ENCODE peak calls at places on chromosome 16, in eight cellular contexts. One of them, this sample, is unnamed. For H3K36me3, the result is how much of the 10 kb centered on the place peaks cover.

GRCh38 chr16:68732068-68732680 is 4.9 kb upstream of the CDH1 start:
- DNase-seq in tibial nerve: no peak
- DNase-seq in IMR-90: no peak
- DNase-seq in effector memory CD4-positive, alpha-beta T cell: no peak
- DNase-seq in BE2C: peak
- DNase-seq in esophagus squamous epithelium: no peak
- DNase-seq in BJ: no peak
- DNase-seq in uterus: no peak
- DNase-seq in this sample: peak

GRCh38 chr16:78461496-78461938 is 362.1 kb downstream of the WWOX start:
- DNase-seq in tibial nerve: no peak
- DNase-seq in IMR-90: no peak
- DNase-seq in effector memory CD4-positive, alpha-beta T cell: no peak
- DNase-seq in BE2C: no peak
- DNase-seq in esophagus squamous epithelium: no peak
- DNase-seq in BJ: no peak
- DNase-seq in uterus: no peak
- DNase-seq in this sample: no peak

GRCh38 chr16:57485916-57486857 is at the start of gene DOK4:
- DNase-seq in tibial nerve: peak
- DNase-seq in IMR-90: peak
- DNase-seq in effector memory CD4-positive, alpha-beta T cell: peak
- DNase-seq in BE2C: peak
- DNase-seq in esophagus squamous epithelium: no peak
- DNase-seq in BJ: no peak
- DNase-seq in uterus: peak
- DNase-seq in this sample: peak

GRCh38 chr16:31094424-31095120 is at the start of gene VKORC1:
- DNase-seq in tibial nerve: peak
- DNase-seq in IMR-90: peak
- DNase-seq in effector memory CD4-positive, alpha-beta T cell: peak
- DNase-seq in BE2C: peak
- DNase-seq in esophagus squamous epithelium: peak
- DNase-seq in BJ: peak
- DNase-seq in uterus: peak
- DNase-seq in this sample: peak

GRCh38 chr16:86740817-86741799 is 162.8 kb downstream of the FOXL1 start:
- DNase-seq in tibial nerve: no peak
- DNase-seq in IMR-90: peak
- DNase-seq in effector memory CD4-positive, alpha-beta T cell: no peak
- DNase-seq in BE2C: no peak
- DNase-seq in esophagus squamous epithelium: no peak
- DNase-seq in BJ: peak
- DNase-seq in uterus: peak
- DNase-seq in this sample: no peak

GRCh38 chr16:9885876-9886275 is 296.4 kb downstream of the GRIN2A start:
- DNase-seq in tibial nerve: no peak
- DNase-seq in IMR-90: no peak
- DNase-seq in effector memory CD4-positive, alpha-beta T cell: no peak
- DNase-seq in BE2C: no peak
- DNase-seq in esophagus squamous epithelium: no peak
- DNase-seq in BJ: no peak
- DNase-seq in uterus: no peak
- DNase-seq in this sample: no peak

GRCh38 chr16:3444032-3444388 is 530 bp downstream of the NAA60 start:
- DNase-seq in tibial nerve: no peak
- DNase-seq in IMR-90: peak
- DNase-seq in effector memory CD4-positive, alpha-beta T cell: peak
- DNase-seq in BE2C: peak
- DNase-seq in esophagus squamous epithelium: no peak
- DNase-seq in BJ: no peak
- DNase-seq in uterus: no peak
- DNase-seq in this sample: no peak

GRCh38 chr16:7216719-7217118 is 115.9 kb upstream of the RBFOX1 start:
- DNase-seq in tibial nerve: no peak
- DNase-seq in IMR-90: no peak
- DNase-seq in effector memory CD4-positive, alpha-beta T cell: no peak
- DNase-seq in BE2C: no peak
- DNase-seq in esophagus squamous epithelium: no peak
- DNase-seq in BJ: no peak
- DNase-seq in uterus: no peak
- DNase-seq in this sample: no peak

GRCh38 chr16:65200857-65201256 is 79.0 kb upstream of the CDH11 start:
- DNase-seq in tibial nerve: no peak
- DNase-seq in IMR-90: peak
- DNase-seq in effector memory CD4-positive, alpha-beta T cell: no peak
- DNase-seq in BE2C: no peak
- DNase-seq in esophagus squamous epithelium: no peak
- DNase-seq in BJ: no peak
- DNase-seq in uterus: no peak
- DNase-seq in this sample: no peak

GRCh38 chr16:69407702-69408323 is 16.6 kb upstream of the CYB5B start:
- DNase-seq in tibial nerve: no peak
- DNase-seq in IMR-90: no peak
- DNase-seq in effector memory CD4-positive, alpha-beta T cell: no peak
- DNase-seq in BE2C: no peak
- DNase-seq in esophagus squamous epithelium: no peak
- DNase-seq in BJ: no peak
- DNase-seq in uterus: no peak
- DNase-seq in this sample: no peak

GRCh38 chr16:49510676-49511305 is 137.2 kb downstream of the C16orf78 start:
- DNase-seq in tibial nerve: no peak
- DNase-seq in IMR-90: no peak
- DNase-seq in effector memory CD4-positive, alpha-beta T cell: no peak
- DNase-seq in BE2C: no peak
- DNase-seq in esophagus squamous epithelium: no peak
- DNase-seq in BJ: no peak
- DNase-seq in uterus: no peak
- DNase-seq in this sample: no peak

GRCh38 chr16:67939507-67940435 is 3.1 kb upstream of the PSMB10 start:
- DNase-seq in tibial nerve: no peak
- DNase-seq in IMR-90: no peak
- DNase-seq in effector memory CD4-positive, alpha-beta T cell: no peak
- DNase-seq in BE2C: no peak
- DNase-seq in esophagus squamous epithelium: no peak
- DNase-seq in BJ: no peak
- DNase-seq in uterus: no peak
- DNase-seq in this sample: peak

GRCh38 chr16:11224096-11224893 is 31.7 kb downstream of the SOCS1 start:
- DNase-seq in tibial nerve: peak
- DNase-seq in IMR-90: no peak
- DNase-seq in effector memory CD4-positive, alpha-beta T cell: peak
- DNase-seq in BE2C: no peak
- DNase-seq in esophagus squamous epithelium: peak
- DNase-seq in BJ: no peak
- DNase-seq in uterus: peak
- DNase-seq in this sample: no peak

GRCh38 chr16:53052519-53053501 is at the start of gene CHD9NB:
- DNase-seq in tibial nerve: no peak
- DNase-seq in IMR-90: peak
- DNase-seq in effector memory CD4-positive, alpha-beta T cell: no peak
- DNase-seq in BE2C: peak
- DNase-seq in esophagus squamous epithelium: no peak
- DNase-seq in BJ: peak
- DNase-seq in uterus: no peak
- DNase-seq in this sample: no peak

GRCh38 chr16:3059723-3060242 is 5.7 kb upstream of the IL32 start:
- DNase-seq in tibial nerve: no peak
- DNase-seq in IMR-90: no peak
- DNase-seq in effector memory CD4-positive, alpha-beta T cell: no peak
- DNase-seq in BE2C: no peak
- DNase-seq in esophagus squamous epithelium: no peak
- DNase-seq in BJ: no peak
- DNase-seq in uterus: no peak
- DNase-seq in this sample: no peak

GRCh38 chr16:85220125-85220839 is 108.0 kb upstream of the CIBAR2 start:
- DNase-seq in tibial nerve: no peak
- DNase-seq in IMR-90: peak
- DNase-seq in effector memory CD4-positive, alpha-beta T cell: no peak
- DNase-seq in BE2C: peak
- DNase-seq in esophagus squamous epithelium: no peak
- DNase-seq in BJ: peak
- DNase-seq in uterus: peak
- DNase-seq in this sample: peak
- H3K4me3 ChIP-seq in tibial nerve: peak
- H3K4me3 ChIP-seq in IMR-90: peak
- H3K4me3 ChIP-seq in effector memory CD4-positive, alpha-beta T cell: no peak
- H3K4me3 ChIP-seq in BE2C: peak
- H3K4me3 ChIP-seq in esophagus squamous epithelium: peak
- H3K4me3 ChIP-seq in BJ: peak
- H3K4me3 ChIP-seq in uterus: peak
- H3K4me3 ChIP-seq in this sample: peak

GRCh38 chr16:66388350-66389139 is 22.1 kb downstream of the CDH5 start:
- DNase-seq in tibial nerve: no peak
- DNase-seq in IMR-90: no peak
- DNase-seq in effector memory CD4-positive, alpha-beta T cell: no peak
- DNase-seq in BE2C: peak
- DNase-seq in esophagus squamous epithelium: no peak
- DNase-seq in BJ: no peak
- DNase-seq in uterus: no peak
- DNase-seq in this sample: no peak

GRCh38 chr16:66387817-66388332 is 21.4 kb downstream of the CDH5 start:
- DNase-seq in tibial nerve: no peak
- DNase-seq in IMR-90: no peak
- DNase-seq in effector memory CD4-positive, alpha-beta T cell: no peak
- DNase-seq in BE2C: peak
- DNase-seq in esophagus squamous epithelium: no peak
- DNase-seq in BJ: no peak
- DNase-seq in uterus: no peak
- DNase-seq in this sample: no peak

GRCh38 chr16:66389256-66390175 is 23.0 kb downstream of the CDH5 start:
- DNase-seq in tibial nerve: no peak
- DNase-seq in IMR-90: no peak
- DNase-seq in effector memory CD4-positive, alpha-beta T cell: no peak
- DNase-seq in BE2C: no peak
- DNase-seq in esophagus squamous epithelium: no peak
- DNase-seq in BJ: no peak
- DNase-seq in uterus: no peak
- DNase-seq in this sample: no peak

GRCh38 chr16:66391726-66392670 is 25.5 kb downstream of the CDH5 start:
- DNase-seq in tibial nerve: no peak
- DNase-seq in IMR-90: no peak
- DNase-seq in effector memory CD4-positive, alpha-beta T cell: no peak
- DNase-seq in BE2C: no peak
- DNase-seq in esophagus squamous epithelium: no peak
- DNase-seq in BJ: no peak
- DNase-seq in uterus: no peak
- DNase-seq in this sample: no peak

DNA sequence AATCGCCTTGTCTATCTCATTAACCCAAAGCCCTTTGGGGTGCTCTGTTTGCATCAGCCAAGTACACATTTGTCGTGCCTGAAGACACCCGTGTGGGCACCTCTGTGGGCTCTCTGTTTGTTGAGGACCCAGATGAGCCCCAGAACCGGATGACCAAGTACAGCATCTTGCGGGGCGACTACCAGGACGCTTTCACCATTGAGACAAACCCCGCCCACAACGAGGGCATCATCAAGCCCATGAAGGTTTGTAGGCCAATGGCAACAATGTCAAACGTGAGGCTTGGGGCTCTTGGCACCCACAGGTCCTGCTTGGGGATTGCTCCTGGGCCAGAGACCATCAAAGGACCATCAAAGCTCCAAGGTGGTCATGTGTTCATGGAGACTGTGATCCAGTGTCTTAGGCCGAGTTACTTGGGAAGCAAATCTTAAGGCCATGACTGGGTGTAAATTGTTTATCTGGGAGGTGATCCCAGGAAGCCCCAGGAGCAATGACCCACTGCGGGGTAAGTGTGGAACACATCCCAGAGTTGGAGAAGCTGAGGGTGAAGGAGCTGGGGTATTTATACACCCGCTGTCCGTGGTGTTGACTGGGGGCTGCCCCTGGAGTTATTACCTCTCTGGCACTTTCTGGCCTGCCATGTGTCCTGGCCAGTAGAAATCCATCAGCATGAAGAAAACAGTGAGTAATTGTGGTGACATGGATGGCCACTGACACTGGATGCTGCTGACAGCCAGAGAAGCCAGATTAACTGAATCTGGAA is 24.0 kb downstream of the CDH5 start:
- DNase-seq in tibial nerve: no peak
- DNase-seq in IMR-90: no peak
- DNase-seq in effector memory CD4-positive, alpha-beta T cell: no peak
- DNase-seq in BE2C: no peak
- DNase-seq in esophagus squamous epithelium: no peak
- DNase-seq in BJ: no peak
- DNase-seq in uterus: no peak
- DNase-seq in this sample: no peak
- H3K36me3 ChIP-seq in tibial nerve: under half
- H3K36me3 ChIP-seq in IMR-90: under half
- H3K36me3 ChIP-seq in effector memory CD4-positive, alpha-beta T cell: under half
- H3K36me3 ChIP-seq in BE2C: under half
- H3K36me3 ChIP-seq in esophagus squamous epithelium: under half
- H3K36me3 ChIP-seq in BJ: under half
- H3K36me3 ChIP-seq in uterus: under half
- H3K36me3 ChIP-seq in this sample: under half

DNA sequence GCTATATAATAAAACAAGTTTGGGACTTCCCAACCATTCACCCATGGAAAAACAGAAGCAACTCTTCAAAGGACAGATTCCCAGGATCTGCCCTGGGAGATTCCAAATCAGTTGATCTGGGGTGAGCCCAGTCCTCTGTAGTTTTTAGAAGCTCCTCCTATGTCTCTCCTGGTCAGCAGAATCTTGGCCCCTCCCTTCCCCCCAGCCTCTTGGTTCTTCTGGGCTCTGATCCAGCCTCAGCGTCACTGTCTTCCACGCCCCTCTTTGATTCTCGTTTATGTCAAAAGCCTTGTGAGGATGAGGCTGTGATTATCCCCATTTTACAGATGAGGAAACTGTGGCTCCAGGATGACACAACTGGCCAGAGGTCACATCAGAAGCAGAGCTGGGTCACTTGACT is 903 bp upstream of the CDH5 start:
- DNase-seq in tibial nerve: peak
- DNase-seq in IMR-90: peak
- DNase-seq in effector memory CD4-positive, alpha-beta T cell: no peak
- DNase-seq in BE2C: no peak
- DNase-seq in esophagus squamous epithelium: no peak
- DNase-seq in BJ: no peak
- DNase-seq in uterus: peak
- DNase-seq in this sample: peak
- H3K4me3 ChIP-seq in tibial nerve: no peak
- H3K4me3 ChIP-seq in IMR-90: no peak
- H3K4me3 ChIP-seq in effector memory CD4-positive, alpha-beta T cell: no peak
- H3K4me3 ChIP-seq in BE2C: no peak
- H3K4me3 ChIP-seq in esophagus squamous epithelium: no peak
- H3K4me3 ChIP-seq in BJ: no peak
- H3K4me3 ChIP-seq in uterus: no peak
- H3K4me3 ChIP-seq in this sample: no peak

DNA sequence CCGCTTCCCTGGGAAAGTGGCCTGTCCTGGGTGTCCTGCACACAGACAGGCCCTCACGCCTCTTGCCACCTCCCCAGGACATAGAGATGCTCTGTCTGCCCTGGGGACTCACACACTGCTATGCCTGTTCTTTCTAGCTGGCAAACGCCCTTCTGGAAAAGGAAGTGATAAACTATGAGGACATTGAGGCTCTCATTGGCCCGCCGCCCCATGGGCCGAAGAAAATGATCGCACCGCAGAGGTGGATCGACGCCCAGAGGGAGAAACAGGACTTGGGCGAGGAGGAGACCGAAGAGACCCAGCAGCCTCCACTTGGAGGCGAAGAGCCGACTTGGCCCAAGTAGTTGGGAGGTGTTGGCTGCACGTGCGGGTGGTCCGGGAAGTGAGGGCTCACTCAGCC is 3.7 kb upstream of the RPL13 start:
- DNase-seq in tibial nerve: no peak
- DNase-seq in IMR-90: no peak
- DNase-seq in effector memory CD4-positive, alpha-beta T cell: no peak
- DNase-seq in BE2C: no peak
- DNase-seq in esophagus squamous epithelium: no peak
- DNase-seq in BJ: no peak
- DNase-seq in uterus: no peak
- DNase-seq in this sample: no peak
- H3K36me3 ChIP-seq in tibial nerve: under half
- H3K36me3 ChIP-seq in IMR-90: under half
- H3K36me3 ChIP-seq in effector memory CD4-positive, alpha-beta T cell: under half
- H3K36me3 ChIP-seq in BE2C: under half
- H3K36me3 ChIP-seq in esophagus squamous epithelium: half or more
- H3K36me3 ChIP-seq in BJ: under half
- H3K36me3 ChIP-seq in uterus: under half
- H3K36me3 ChIP-seq in this sample: under half

This sample was measured in ovary.